ENCODE peak calls at places on chromosome 20, in seven cellular contexts. L is RWPE1, T is endothelial cell, C is body of pancreas, J is Karpas-422, U is COR-L47, H is fibroblast of mammary gland. O is an unnamed sample.

GRCh38 chr20:47778398-47779354 is 6.6 kb downstream of the SULF2 start:
- DNase-seq in L (no peak), T (no peak), C (no peak), J (no peak), U (no peak), H (no peak), O (no peak)

GRCh38 chr20:6756961-6757595 is 10.4 kb upstream of the BMP2 start:
- DNase-seq in L (no peak), T (no peak), C (peak; percentile 71), J (no peak), U (no peak), H (no peak), O (no peak)

GRCh38 chr20:24782221-24782620 is 166.8 kb upstream of the CST7 start:
- DNase-seq in L (no peak), T (no peak), C (peak; percentile 3), J (no peak), U (no peak), H (no peak), O (no peak)

GRCh38 chr20:19407731-19408130 is 195.3 kb downstream of the SLC24A3 start:
- DNase-seq in L (peak; percentile 8), T (no peak), C (no peak), J (no peak), U (no peak), H (no peak), O (no peak)

GRCh38 chr20:36579996-36580545 is 6.7 kb downstream of the TGIF2 start:
- DNase-seq in L (no peak), T (no peak), C (no peak), J (no peak), U (no peak), H (peak; percentile 40), O (no peak)

GRCh38 chr20:10551732-10552724 is 116.9 kb downstream of the SLX4IP start:
- DNase-seq in L (no peak), T (no peak), C (no peak), J (no peak), U (no peak), H (no peak), O (no peak)

GRCh38 chr20:56504373-56505005 is 20.1 kb upstream of the FAM209A start:
- DNase-seq in L (no peak), T (peak; percentile 47), C (no peak), J (peak; percentile 47), U (no peak), H (peak; percentile 4), O (no peak)

GRCh38 chr20:46272389-46273047 is 35.8 kb downstream of the CDH22 start:
- DNase-seq in L (no peak), T (no peak), C (no peak), J (no peak), U (no peak), H (no peak), O (no peak)